ENCODE peak calls at places on chromosomes 6 and 20, in six cellular contexts. One of them, this sample, is unnamed.

GRCh38 chr6:162773996-162774395 is 46.2 kb downstream of the PACRG start:
- DNase-seq in ovary: no peak
- DNase-seq in uterus: no peak
- DNase-seq in NB4: no peak
- DNase-seq in heart left ventricle: no peak
- DNase-seq in fibroblast of mammary gland: no peak
- DNase-seq in this sample: no peak

GRCh38 chr20:37441023-37441422 is 80.0 kb upstream of the NNAT start:
- DNase-seq in uterus: no peak
- DNase-seq in ovary: no peak
- DNase-seq in NB4: no peak
- DNase-seq in fibroblast of mammary gland: no peak
- DNase-seq in heart left ventricle: no peak
- DNase-seq in this sample: no peak

GRCh38 chr6:51292659-51293058 is 474.0 kb downstream of the TFAP2B start:
- DNase-seq in heart left ventricle: no peak
- DNase-seq in NB4: no peak
- DNase-seq in fibroblast of mammary gland: peak
- DNase-seq in uterus: no peak
- DNase-seq in ovary: no peak
- DNase-seq in this sample: peak

GRCh38 chr20:24954151-24954550 is 5.1 kb downstream of the CST7 start:
- DNase-seq in fibroblast of mammary gland: no peak
- DNase-seq in heart left ventricle: no peak
- DNase-seq in NB4: no peak
- DNase-seq in uterus: no peak
- DNase-seq in ovary: no peak
- DNase-seq in this sample: no peak

GRCh38 chr6:142474446-142475289 is 172.9 kb downstream of the ADGRG6 start:
- DNase-seq in uterus: no peak
- DNase-seq in fibroblast of mammary gland: peak
- DNase-seq in ovary: no peak
- DNase-seq in heart left ventricle: peak
- DNase-seq in NB4: peak
- DNase-seq in this sample: peak

GRCh38 chr20:10651227-10651990 is 22.4 kb downstream of the JAG1 start:
- DNase-seq in uterus: peak
- DNase-seq in fibroblast of mammary gland: peak
- DNase-seq in ovary: no peak
- DNase-seq in heart left ventricle: no peak
- DNase-seq in NB4: no peak
- DNase-seq in this sample: no peak

GRCh38 chr6:158050955-158051354 is 69.3 kb downstream of the SYNJ2 start:
- DNase-seq in uterus: no peak
- DNase-seq in NB4: no peak
- DNase-seq in ovary: no peak
- DNase-seq in fibroblast of mammary gland: peak
- DNase-seq in heart left ventricle: no peak
- DNase-seq in this sample: no peak

GRCh38 chr6:145903356-145904102 is 60.6 kb downstream of the SHPRH start:
- DNase-seq in fibroblast of mammary gland: peak
- DNase-seq in heart left ventricle: no peak
- DNase-seq in uterus: no peak
- DNase-seq in NB4: no peak
- DNase-seq in ovary: no peak
- DNase-seq in this sample: no peak

GRCh38 chr20:22836877-22837276 is 198.2 kb upstream of the SSTR4 start:
- DNase-seq in uterus: no peak
- DNase-seq in ovary: no peak
- DNase-seq in heart left ventricle: no peak
- DNase-seq in fibroblast of mammary gland: peak
- DNase-seq in NB4: no peak
- DNase-seq in this sample: no peak

GRCh38 chr6:63441266-63441956 is 121.6 kb upstream of the LGSN start:
- DNase-seq in NB4: no peak
- DNase-seq in heart left ventricle: no peak
- DNase-seq in ovary: no peak
- DNase-seq in uterus: no peak
- DNase-seq in fibroblast of mammary gland: no peak
- DNase-seq in this sample: no peak
- TF ChIP-seq CTCF in NB4: no peak
- TF ChIP-seq CTCF in heart left ventricle: no peak
- TF ChIP-seq CTCF in ovary: no peak
- TF ChIP-seq CTCF in uterus: no peak
- TF ChIP-seq CTCF in fibroblast of mammary gland: no peak
- TF ChIP-seq CTCF in this sample: no peak

GRCh38 chr6:112221561-112221960 is 32.8 kb downstream of the LAMA4 start:
- DNase-seq in NB4: no peak
- DNase-seq in ovary: no peak
- DNase-seq in heart left ventricle: no peak
- DNase-seq in uterus: no peak
- DNase-seq in fibroblast of mammary gland: no peak
- DNase-seq in this sample: no peak
- TF ChIP-seq CTCF in NB4: no peak
- TF ChIP-seq CTCF in ovary: no peak
- TF ChIP-seq CTCF in heart left ventricle: no peak
- TF ChIP-seq CTCF in uterus: no peak
- TF ChIP-seq CTCF in fibroblast of mammary gland: no peak
- TF ChIP-seq CTCF in this sample: no peak

DNA sequence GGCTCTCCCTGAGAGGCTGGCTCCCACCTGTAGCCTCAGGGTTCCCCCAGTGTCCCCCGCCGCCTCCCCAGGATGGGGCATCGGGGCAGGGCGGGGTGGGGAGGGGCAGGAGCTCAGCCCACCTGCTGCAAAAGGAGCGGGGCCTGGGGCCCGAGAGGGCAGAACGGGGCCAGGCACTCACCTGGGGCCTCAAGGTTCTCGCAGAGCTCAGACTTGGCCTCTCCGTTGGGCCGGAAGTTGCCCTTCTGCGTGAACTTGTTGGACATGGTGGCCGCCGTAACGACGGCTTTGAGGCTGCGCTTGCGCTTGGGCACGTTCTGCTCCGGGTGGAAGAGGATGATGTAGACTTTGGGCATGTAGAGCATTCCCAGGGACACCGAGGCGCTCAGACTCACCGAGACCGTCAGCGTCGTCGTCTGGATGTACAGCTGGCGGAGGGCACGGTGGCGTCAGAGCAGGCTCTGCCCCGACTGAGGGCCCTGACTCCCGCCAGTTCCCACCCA is 117.9 kb downstream of the GRM4 start:
- DNase-seq in ovary: no peak
- DNase-seq in heart left ventricle: peak
- DNase-seq in uterus: no peak
- DNase-seq in fibroblast of mammary gland: no peak
- DNase-seq in NB4: no peak
- DNase-seq in this sample: no peak
- TF ChIP-seq CTCF in ovary: no peak
- TF ChIP-seq CTCF in heart left ventricle: no peak
- TF ChIP-seq CTCF in uterus: no peak
- TF ChIP-seq CTCF in fibroblast of mammary gland: no peak
- TF ChIP-seq CTCF in NB4: no peak
- TF ChIP-seq CTCF in this sample: no peak

GRCh38 chr6:78502386-78502887 is 364.9 kb upstream of the IRAK1BP1 start:
- DNase-seq in heart left ventricle: no peak
- DNase-seq in NB4: no peak
- DNase-seq in ovary: no peak
- DNase-seq in fibroblast of mammary gland: no peak
- DNase-seq in uterus: no peak
- DNase-seq in this sample: no peak

GRCh38 chr6:78505178-78505577 is 362.2 kb upstream of the IRAK1BP1 start:
- DNase-seq in uterus: no peak
- DNase-seq in ovary: no peak
- DNase-seq in fibroblast of mammary gland: no peak
- DNase-seq in heart left ventricle: no peak
- DNase-seq in NB4: no peak
- DNase-seq in this sample: no peak

GRCh38 chr6:78500299-78501089 is 366.9 kb upstream of the IRAK1BP1 start:
- DNase-seq in NB4: no peak
- DNase-seq in ovary: no peak
- DNase-seq in fibroblast of mammary gland: no peak
- DNase-seq in heart left ventricle: no peak
- DNase-seq in uterus: no peak
- DNase-seq in this sample: no peak
- TF ChIP-seq CTCF in NB4: no peak
- TF ChIP-seq CTCF in ovary: no peak
- TF ChIP-seq CTCF in fibroblast of mammary gland: no peak
- TF ChIP-seq CTCF in heart left ventricle: no peak
- TF ChIP-seq CTCF in uterus: no peak
- TF ChIP-seq CTCF in this sample: no peak